ENCODE peak calls at places on chromosomes 12 and 14, in four cellular contexts. K, H, Y and O are unnamed samples.

GRCh38 chr14:71411766-71412165 is 504.5 kb downstream of the PCNX1 start:
- DNase-seq in K (no peak), H (no peak), Y (no peak), O (no peak)

GRCh38 chr12:74021937-74022336 is 515.7 kb upstream of the ATXN7L3B start:
- DNase-seq in K (peak), H (no peak), Y (peak), O (peak)

GRCh38 chr12:88693837-88694445 is 113.7 kb upstream of the KITLG start:
- DNase-seq in K (no peak), H (no peak), Y (no peak), O (no peak)

GRCh38 chr12:116015525-116015924 is 262.0 kb downstream of the MED13L start:
- DNase-seq in K (peak), H (no peak), Y (peak), O (no peak)

GRCh38 chr12:25495336-25496097 is 57.6 kb downstream of the LMNTD1 start:
- DNase-seq in K (no peak), H (no peak), Y (peak), O (no peak)

GRCh38 chr12:99686142-99686541 is 38.6 kb downstream of the GARIN6 start:
- DNase-seq in K (no peak), H (no peak), Y (no peak), O (no peak)

GRCh38 chr12:23450810-23451209 is 498.7 kb downstream of the SOX5 start:
- DNase-seq in K (no peak), H (no peak), Y (no peak), O (no peak)

GRCh38 chr12:63400746-63401145 is 249.7 kb upstream of the AVPR1A start:
- DNase-seq in K (no peak), H (no peak), Y (peak), O (no peak)

GRCh38 chr12:69751476-69751875 is 12.8 kb downstream of the RAB3IP start:
- DNase-seq in K (no peak), H (no peak), Y (no peak), O (no peak)

GRCh38 chr12:81520064-81520945 is 238.8 kb downstream of the PPFIA2 start:
- DNase-seq in K (no peak), H (no peak), Y (peak), O (no peak)

GRCh38 chr12:3835914-3836313 is 37.3 kb downstream of the PARP11 start:
- DNase-seq in K (no peak), H (no peak), Y (no peak), O (no peak)

GRCh38 chr12:19894049-19894448 is 454.8 kb downstream of the AEBP2 start:
- DNase-seq in K (no peak), H (no peak), Y (no peak), O (no peak)
- TF ChIP-seq CBFB in K (no peak), H (no peak), Y (no peak), O (no peak)

GRCh38 chr12:29521951-29522350 is 24.5 kb upstream of the OVCH1 start:
- DNase-seq in K (no peak), H (no peak), Y (no peak), O (no peak)
- TF ChIP-seq CBFB in K (no peak), H (no peak), Y (no peak), O (no peak)

DNA sequence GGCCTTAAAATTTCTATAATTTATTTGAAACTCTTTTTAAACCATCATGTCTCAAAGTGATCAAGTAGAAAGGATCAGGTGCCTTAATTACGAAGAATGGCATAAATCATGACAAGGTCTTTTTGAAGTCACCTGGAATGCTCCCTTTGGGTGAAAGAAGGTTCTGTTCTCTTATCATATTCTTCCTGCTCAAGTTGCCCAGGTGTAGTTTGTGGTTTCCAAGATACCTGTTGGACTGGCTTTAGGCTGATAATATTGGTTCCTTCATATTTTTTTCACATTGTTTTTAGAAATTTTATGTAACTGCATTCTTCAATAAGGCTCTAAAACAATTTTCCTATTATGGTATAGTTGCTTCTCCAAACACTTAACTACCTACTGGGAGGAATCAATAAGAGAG is 29.2 kb downstream of the RASSF3 start:
- DNase-seq in K (no peak), H (no peak), Y (no peak), O (no peak)
- TF ChIP-seq CBFB in K (no peak), H (no peak), Y (no peak), O (no peak)

DNA sequence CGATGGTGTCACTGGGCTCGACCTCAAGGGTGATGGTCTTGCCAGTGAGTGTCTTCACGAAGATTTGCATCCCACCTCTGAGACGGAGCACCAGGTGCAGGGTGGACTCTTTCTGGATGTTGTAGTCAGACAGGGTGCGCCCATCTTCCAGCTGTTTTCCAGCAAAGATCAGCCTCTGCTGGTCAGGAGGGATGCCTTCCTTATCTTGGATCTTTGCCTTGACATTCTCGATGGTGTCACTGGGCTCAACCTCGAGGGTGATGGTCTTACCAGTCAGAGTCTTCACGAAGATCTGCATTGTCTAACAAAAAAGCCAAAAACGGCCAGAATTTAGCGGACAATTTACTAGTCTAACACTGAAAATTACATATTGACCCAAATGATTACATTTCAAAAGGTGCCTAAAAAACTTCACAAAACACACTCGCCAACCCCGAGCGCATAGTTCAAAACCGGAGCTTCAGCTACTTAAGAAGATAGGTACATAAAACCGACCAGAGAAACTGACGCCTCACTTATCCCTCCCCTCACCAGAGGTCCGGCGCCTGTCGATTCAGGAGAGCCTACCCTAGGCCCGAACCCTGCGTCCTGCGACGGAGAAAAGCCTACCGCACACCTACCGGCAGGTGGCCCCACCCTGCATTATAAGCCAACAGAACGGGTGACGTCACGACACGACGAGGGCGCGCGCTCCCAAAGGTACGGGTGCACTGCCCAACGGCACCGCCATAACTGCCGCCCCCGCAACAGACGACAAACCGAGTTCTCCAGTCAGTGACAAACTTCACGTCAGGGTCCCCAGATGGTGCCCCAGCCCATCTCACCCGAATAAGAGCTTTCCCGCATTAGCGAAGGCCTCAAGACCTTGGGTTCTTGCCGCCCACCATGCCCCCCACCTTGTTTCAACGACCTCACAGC is 717 bp downstream of the UBC start:
- DNase-seq in K (peak), H (no peak), Y (peak), O (peak)
- TF ChIP-seq CBFB in K (no peak), H (no peak), Y (no peak), O (no peak)

DNA sequence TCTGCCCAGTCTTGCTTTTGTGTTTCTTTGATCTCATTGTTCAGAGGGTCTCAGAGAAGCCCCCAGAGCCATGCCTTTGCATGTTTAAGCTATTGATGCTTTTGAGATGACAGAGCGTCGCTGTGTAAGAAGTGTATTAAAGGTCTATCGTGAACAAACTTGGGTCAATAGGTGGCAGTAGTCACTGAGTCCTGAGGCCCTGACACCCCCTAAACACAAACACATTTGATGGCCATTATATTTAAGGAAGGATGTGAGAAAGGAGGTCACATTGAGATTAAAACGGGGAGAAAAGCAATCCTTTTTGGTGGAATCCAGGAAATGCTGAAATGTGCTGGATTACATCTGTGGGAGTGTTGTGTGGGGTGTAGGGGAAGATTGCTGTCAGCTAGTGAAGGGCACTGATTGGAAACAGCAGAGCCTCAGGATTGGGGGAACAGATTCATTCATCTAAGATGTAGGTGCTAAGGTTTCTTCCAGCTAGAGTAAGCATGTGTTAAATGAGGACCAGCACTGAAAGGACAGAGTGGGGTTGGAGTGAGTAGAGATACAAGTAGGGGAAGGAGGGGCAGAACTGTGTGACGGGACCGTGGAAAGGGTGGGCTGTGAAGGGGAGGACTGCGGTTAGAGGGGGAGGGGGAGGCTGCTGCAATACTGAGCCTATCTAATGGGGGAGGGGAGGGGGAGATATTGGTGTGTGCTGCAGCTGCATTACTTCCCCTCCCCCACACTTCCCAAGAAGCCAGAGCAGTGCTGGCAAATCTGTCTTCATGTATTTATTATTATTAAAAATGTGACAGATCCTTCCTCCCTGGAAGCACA is 12.7 kb downstream of the NGDN start:
- DNase-seq in K (no peak), H (no peak), Y (no peak), O (no peak)
- TF ChIP-seq CBFB in K (no peak), H (no peak), Y (no peak), O (no peak)